ENCODE peak calls at places on chromosomes 6 and 20, in nine cellular contexts. F is cardiac muscle cell, J is tibial artery, X is left lung, Y is right atrium auricular region, C is endodermal cell, T is A673, G is vagina, N is adrenal gland. S is an unnamed sample.
A peak's percentile ranks its signal among the peaks of the same experiment; 100 is the strongest.

GRCh38 chr20:52799130-52799529 is 173.0 kb upstream of the TSHZ2 start:
- DNase-seq in F (no peak), J (no peak), X (no peak), Y (no peak), C (no peak), T (no peak), G (no peak), N (no peak), S (no peak)

GRCh38 chr6:137893726-137894125 is 26.7 kb downstream of the TNFAIP3 start:
- DNase-seq in F (no peak), J (no peak), X (no peak), Y (no peak), C (no peak), T (no peak), G (no peak), N (no peak), S (no peak)

GRCh38 chr6:25022140-25022553 is 86.4 kb upstream of the RIPOR2 start:
- DNase-seq in F (peak; percentile 66), J (no peak), X (no peak), Y (no peak), C (no peak), T (no peak), G (no peak), N (no peak), S (no peak)

GRCh38 chr6:169722362-169723199 is 1.7 kb downstream of the PHF10 start:
- DNase-seq in F (peak; percentile 65), J (peak; percentile 42), X (peak; percentile 82), Y (no peak), C (peak; percentile 66), T (peak; percentile 51), G (no peak), N (peak; percentile 52), S (no peak)

GRCh38 chr6:52059821-52060220 is 27.6 kb downstream of the PKHD1 start:
- DNase-seq in F (no peak), J (no peak), X (no peak), Y (no peak), C (no peak), T (no peak), G (no peak), N (no peak), S (no peak)

GRCh38 chr6:42345696-42346416 is 105.9 kb downstream of the TRERF1 start:
- DNase-seq in F (no peak), J (no peak), X (no peak), Y (no peak), C (no peak), T (no peak), G (no peak), N (no peak), S (no peak)

GRCh38 chr6:19394051-19394450 is 443.1 kb upstream of the ID4 start:
- DNase-seq in F (no peak), J (no peak), X (no peak), Y (no peak), C (no peak), T (no peak), G (no peak), N (no peak), S (no peak)

GRCh38 chr6:152004036-152004566 is 196.6 kb downstream of the ESR1 start:
- DNase-seq in F (no peak), J (no peak), X (no peak), Y (no peak), C (no peak), T (no peak), G (no peak), N (no peak), S (no peak)

GRCh38 chr6:156017838-156018237 is 562.2 kb upstream of the NOX3 start:
- DNase-seq in F (peak; percentile 26), J (no peak), X (no peak), Y (no peak), C (no peak), T (no peak), G (no peak), N (no peak), S (no peak)

GRCh38 chr20:22453244-22454080 is 130.9 kb downstream of the FOXA2 start:
- DNase-seq in F (peak; percentile 32), J (no peak), X (no peak), Y (no peak), C (no peak), T (peak; percentile 6), G (no peak), N (no peak), S (no peak)

GRCh38 chr6:139522471-139523220 is 148.2 kb upstream of the CITED2 start:
- DNase-seq in F (peak; percentile 47), J (no peak), X (no peak), Y (no peak), C (no peak), T (peak; percentile 52), G (no peak), N (no peak), S (no peak)

GRCh38 chr6:31568537-31568961 is 3.5 kb upstream of the LTA start:
- DNase-seq in F (no peak), J (no peak), X (no peak), Y (no peak), C (no peak), T (no peak), G (no peak), N (no peak), S (no peak)

GRCh38 chr20:20261159-20261558 is 106.7 kb upstream of the INSM1 start:
- DNase-seq in F (no peak), J (peak; percentile 34), X (no peak), Y (no peak), C (no peak), T (no peak), G (no peak), N (no peak), S (no peak)

GRCh38 chr6:40482532-40482931 is 104.6 kb downstream of the LRFN2 start:
- DNase-seq in F (no peak), J (no peak), X (no peak), Y (no peak), C (peak; percentile 61), T (no peak), G (no peak), N (no peak), S (no peak)

GRCh38 chr6:38141045-38141444 is 321.5 kb downstream of the ZFAND3 start:
- DNase-seq in F (no peak), J (no peak), X (no peak), Y (no peak), C (no peak), T (no peak), G (no peak), N (no peak), S (no peak)

GRCh38 chr20:57530327-57530981 is 5.5 kb upstream of the CTCFL start:
- DNase-seq in F (no peak), J (no peak), X (no peak), Y (no peak), C (no peak), T (no peak), G (no peak), N (no peak), S (no peak)

GRCh38 chr6:139161169-139161568 is 26.3 kb downstream of the HECA start:
- DNase-seq in F (no peak), J (no peak), X (no peak), Y (no peak), C (no peak), T (no peak), G (no peak), N (no peak), S (no peak)

GRCh38 chr6:109318328-109318876 is 63.9 kb downstream of the CD164 start:
- DNase-seq in F (no peak), J (no peak), X (no peak), Y (no peak), C (no peak), T (no peak), G (no peak), N (no peak), S (no peak)

GRCh38 chr6:149646599-149646998 is 1.9 kb downstream of the KATNA1 start:
- DNase-seq in F (no peak), J (no peak), X (no peak), Y (no peak), C (no peak), T (no peak), G (no peak), N (no peak), S (no peak)
- H3K27ac ChIP-seq in F (no peak overlapping the region), J (no peak overlapping the region), X (no peak overlapping the region), Y (no peak overlapping the region), C (no peak overlapping the region), T (no peak overlapping the region), G (no peak overlapping the region), N (no peak overlapping the region), S (no peak overlapping the region)

GRCh38 chr6:56540232-56540631 is 102.5 kb downstream of the DST start:
- DNase-seq in F (no peak), J (no peak), X (no peak), Y (no peak), C (no peak), T (no peak), G (no peak), N (no peak), S (no peak)
- H3K4me3 ChIP-seq in F (no peak overlapping the region), J (peak overlapping the region; percentile 71), X (peak overlapping the region; percentile 44), Y (peak overlapping the region; percentile 51), C (peak overlapping the region; percentile 83), T (peak overlapping the region; percentile 61), G (peak overlapping the region; percentile 66), N (no peak overlapping the region), S (peak overlapping the region; percentile 70)

DNA sequence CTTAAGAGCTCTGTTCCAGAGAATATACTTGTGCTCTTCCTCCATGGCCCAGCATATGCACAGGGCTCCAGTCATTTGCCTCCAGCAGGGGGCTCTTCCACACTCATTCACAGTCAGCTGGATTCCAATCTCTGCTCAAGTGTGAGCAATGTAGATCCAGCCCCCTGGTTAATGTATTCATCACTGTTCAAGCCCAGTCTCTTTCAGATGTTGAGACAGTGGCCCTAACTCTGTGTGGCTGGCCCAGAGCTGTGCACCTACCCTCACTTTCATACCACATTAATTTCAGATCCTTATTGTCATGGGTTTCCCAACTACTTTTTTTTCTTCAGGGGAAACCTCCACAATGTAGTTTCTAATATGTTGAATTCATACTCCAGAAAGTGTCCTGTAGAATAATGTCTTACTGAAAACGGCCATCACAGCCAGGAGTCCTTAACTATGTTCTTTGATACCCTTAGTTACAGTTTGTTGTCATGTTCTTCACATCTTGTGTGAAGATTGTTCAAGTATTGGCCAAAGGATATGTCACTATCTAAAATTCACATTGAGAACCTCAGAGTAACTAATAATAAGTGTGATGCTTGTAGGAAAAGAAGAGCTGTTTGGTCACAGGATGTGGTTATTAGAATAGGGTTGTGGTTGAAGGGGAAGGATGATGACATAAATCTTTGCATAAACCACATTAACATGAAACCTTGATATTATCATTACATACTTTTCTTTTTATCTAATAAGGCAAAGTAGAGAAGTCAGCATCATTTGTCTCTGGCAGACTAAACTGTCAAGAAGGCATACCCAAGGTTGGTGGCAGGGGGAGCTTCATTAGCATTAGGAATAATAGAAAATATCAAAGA is 14.4 kb upstream of the HLA-DQA1 start:
- DNase-seq in F (peak; percentile 55), J (no peak), X (no peak), Y (no peak), C (peak; percentile 88), T (peak; percentile 73), G (no peak), N (no peak), S (no peak)
- TF ChIP-seq CTCF in F (peak; percentile 41), J (peak; percentile 30), X (no peak), Y (no peak), C (peak; percentile 88), T (peak; percentile 64), G (no peak), N (peak; percentile 24), S (no peak)

DNA sequence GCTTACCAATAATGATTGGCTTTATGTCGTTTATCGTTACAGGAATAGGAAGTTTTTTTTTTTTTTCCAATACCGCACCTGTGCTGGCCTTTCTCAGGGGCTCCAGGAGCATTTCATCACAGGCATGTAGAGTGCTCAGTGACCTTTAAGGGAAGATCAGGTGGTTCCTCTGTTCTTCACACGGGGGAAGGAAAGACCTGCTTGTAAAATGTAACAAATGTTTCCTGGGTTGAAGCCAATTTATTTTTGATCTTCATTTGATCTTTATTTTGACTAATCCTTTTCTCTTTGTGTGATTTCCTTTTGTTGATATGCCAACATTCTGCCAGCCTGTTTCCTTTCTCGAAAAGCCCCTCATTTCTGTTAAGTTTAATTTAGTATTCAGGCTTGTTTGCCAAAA is 61.9 kb upstream of the HBS1L start:
- DNase-seq in F (no peak), J (no peak), X (no peak), Y (no peak), C (no peak), T (peak; percentile 4), G (no peak), N (no peak), S (no peak)
- H3K27ac ChIP-seq in F (no peak overlapping the region), J (no peak overlapping the region), X (no peak overlapping the region), Y (no peak overlapping the region), C (no peak overlapping the region), T (no peak overlapping the region), G (no peak overlapping the region), N (no peak overlapping the region), S (no peak overlapping the region)